ENCODE peak calls at places on chromosomes 4 and X, in nine cellular contexts. One of them, this sample, is unnamed. For H3K9me3 and H3K36me3, the result is how much of the 10 kb centered on the place peaks cover.

GRCh38 chr4:98682719-98683118 is 24.3 kb upstream of the TSPAN5 start:
- DNase-seq in tibial artery: no peak
- DNase-seq in left ventricle myocardium inferior: no peak
- DNase-seq in tibial nerve: no peak
- DNase-seq in pancreas: no peak
- DNase-seq in PC-3: peak
- DNase-seq in CD8-positive, alpha-beta T cell: no peak
- DNase-seq in fibroblast of lung: peak
- DNase-seq in lower lobe of right lung: no peak
- DNase-seq in this sample: no peak

GRCh38 chr4:152731997-152732396 is 47.5 kb downstream of the TIGD4 start:
- DNase-seq in CD8-positive, alpha-beta T cell: no peak
- DNase-seq in lower lobe of right lung: no peak
- DNase-seq in tibial nerve: no peak
- DNase-seq in tibial artery: no peak
- DNase-seq in left ventricle myocardium inferior: no peak
- DNase-seq in fibroblast of lung: no peak
- DNase-seq in pancreas: no peak
- DNase-seq in PC-3: no peak
- DNase-seq in this sample: no peak

GRCh38 chr4:57055873-57056272 is 54.3 kb downstream of the IGFBP7 start:
- DNase-seq in tibial artery: no peak
- DNase-seq in left ventricle myocardium inferior: peak
- DNase-seq in fibroblast of lung: no peak
- DNase-seq in tibial nerve: no peak
- DNase-seq in pancreas: no peak
- DNase-seq in lower lobe of right lung: no peak
- DNase-seq in PC-3: no peak
- DNase-seq in CD8-positive, alpha-beta T cell: no peak
- DNase-seq in this sample: no peak

GRCh38 chr4:51943221-51943620 is 76.9 kb downstream of the LRRC66 start:
- DNase-seq in lower lobe of right lung: no peak
- DNase-seq in pancreas: no peak
- DNase-seq in CD8-positive, alpha-beta T cell: no peak
- DNase-seq in fibroblast of lung: no peak
- DNase-seq in left ventricle myocardium inferior: no peak
- DNase-seq in tibial nerve: no peak
- DNase-seq in tibial artery: no peak
- DNase-seq in PC-3: peak
- DNase-seq in this sample: no peak

GRCh38 chrX:38376747-38377146 is 24.3 kb downstream of the OTC start:
- DNase-seq in tibial artery: no peak
- DNase-seq in lower lobe of right lung: no peak
- DNase-seq in tibial nerve: no peak
- DNase-seq in pancreas: no peak
- DNase-seq in left ventricle myocardium inferior: no peak
- DNase-seq in PC-3: no peak
- DNase-seq in CD8-positive, alpha-beta T cell: no peak
- DNase-seq in fibroblast of lung: no peak
- DNase-seq in this sample: no peak

GRCh38 chrX:132488819-132489255 is at the start of gene MBNL3:
- DNase-seq in PC-3: peak
- DNase-seq in fibroblast of lung: peak
- DNase-seq in lower lobe of right lung: peak
- DNase-seq in tibial artery: peak
- DNase-seq in pancreas: peak
- DNase-seq in left ventricle myocardium inferior: peak
- DNase-seq in tibial nerve: no peak
- DNase-seq in CD8-positive, alpha-beta T cell: peak
- DNase-seq in this sample: peak

GRCh38 chr4:82798168-82799005 is at the start of gene SCD5:
- DNase-seq in PC-3: peak
- DNase-seq in lower lobe of right lung: peak
- DNase-seq in tibial artery: peak
- DNase-seq in fibroblast of lung: peak
- DNase-seq in CD8-positive, alpha-beta T cell: peak
- DNase-seq in tibial nerve: peak
- DNase-seq in pancreas: peak
- DNase-seq in left ventricle myocardium inferior: peak
- DNase-seq in this sample: peak

GRCh38 chr4:113884655-113885054 is 94.8 kb downstream of the ARSJ start:
- DNase-seq in CD8-positive, alpha-beta T cell: no peak
- DNase-seq in fibroblast of lung: no peak
- DNase-seq in tibial nerve: no peak
- DNase-seq in lower lobe of right lung: no peak
- DNase-seq in tibial artery: no peak
- DNase-seq in pancreas: no peak
- DNase-seq in PC-3: no peak
- DNase-seq in left ventricle myocardium inferior: no peak
- DNase-seq in this sample: no peak

GRCh38 chr4:37561803-37562207 is 124.4 kb downstream of the RELL1 start:
- DNase-seq in lower lobe of right lung: no peak
- DNase-seq in fibroblast of lung: peak
- DNase-seq in PC-3: peak
- DNase-seq in tibial artery: no peak
- DNase-seq in pancreas: no peak
- DNase-seq in tibial nerve: no peak
- DNase-seq in CD8-positive, alpha-beta T cell: no peak
- DNase-seq in left ventricle myocardium inferior: no peak
- DNase-seq in this sample: no peak

GRCh38 chrX:153687121-153688039 is at the start of gene SLC6A8:
- DNase-seq in lower lobe of right lung: peak
- DNase-seq in left ventricle myocardium inferior: peak
- DNase-seq in PC-3: peak
- DNase-seq in tibial artery: peak
- DNase-seq in pancreas: peak
- DNase-seq in tibial nerve: peak
- DNase-seq in CD8-positive, alpha-beta T cell: peak
- DNase-seq in fibroblast of lung: peak
- DNase-seq in this sample: peak

GRCh38 chr4:168139336-168139735 is 47.0 kb downstream of the ANXA10 start:
- DNase-seq in tibial artery: no peak
- DNase-seq in PC-3: peak
- DNase-seq in pancreas: no peak
- DNase-seq in left ventricle myocardium inferior: no peak
- DNase-seq in tibial nerve: no peak
- DNase-seq in CD8-positive, alpha-beta T cell: no peak
- DNase-seq in fibroblast of lung: peak
- DNase-seq in lower lobe of right lung: no peak
- DNase-seq in this sample: no peak

GRCh38 chr4:162939086-162939485 is 227.6 kb downstream of the NAF1 start:
- DNase-seq in CD8-positive, alpha-beta T cell: no peak
- DNase-seq in tibial artery: no peak
- DNase-seq in lower lobe of right lung: no peak
- DNase-seq in tibial nerve: no peak
- DNase-seq in fibroblast of lung: no peak
- DNase-seq in left ventricle myocardium inferior: no peak
- DNase-seq in pancreas: no peak
- DNase-seq in PC-3: no peak
- DNase-seq in this sample: no peak

GRCh38 chr4:23945521-23946017 is 55.7 kb upstream of the PPARGC1A start:
- DNase-seq in lower lobe of right lung: peak
- DNase-seq in pancreas: no peak
- DNase-seq in tibial artery: peak
- DNase-seq in fibroblast of lung: peak
- DNase-seq in left ventricle myocardium inferior: no peak
- DNase-seq in tibial nerve: no peak
- DNase-seq in PC-3: peak
- DNase-seq in CD8-positive, alpha-beta T cell: no peak
- DNase-seq in this sample: no peak

GRCh38 chrX:54181196-54181953 is 1.7 kb downstream of the FAM120C start:
- DNase-seq in fibroblast of lung: peak
- DNase-seq in tibial artery: no peak
- DNase-seq in pancreas: no peak
- DNase-seq in tibial nerve: no peak
- DNase-seq in CD8-positive, alpha-beta T cell: no peak
- DNase-seq in lower lobe of right lung: no peak
- DNase-seq in PC-3: peak
- DNase-seq in left ventricle myocardium inferior: no peak
- DNase-seq in this sample: no peak

GRCh38 chr4:176635372-176636261 is 157.1 kb downstream of the VEGFC start:
- DNase-seq in lower lobe of right lung: no peak
- DNase-seq in PC-3: peak
- DNase-seq in fibroblast of lung: peak
- DNase-seq in pancreas: no peak
- DNase-seq in tibial artery: no peak
- DNase-seq in tibial nerve: no peak
- DNase-seq in left ventricle myocardium inferior: no peak
- DNase-seq in CD8-positive, alpha-beta T cell: no peak
- DNase-seq in this sample: no peak

DNA sequence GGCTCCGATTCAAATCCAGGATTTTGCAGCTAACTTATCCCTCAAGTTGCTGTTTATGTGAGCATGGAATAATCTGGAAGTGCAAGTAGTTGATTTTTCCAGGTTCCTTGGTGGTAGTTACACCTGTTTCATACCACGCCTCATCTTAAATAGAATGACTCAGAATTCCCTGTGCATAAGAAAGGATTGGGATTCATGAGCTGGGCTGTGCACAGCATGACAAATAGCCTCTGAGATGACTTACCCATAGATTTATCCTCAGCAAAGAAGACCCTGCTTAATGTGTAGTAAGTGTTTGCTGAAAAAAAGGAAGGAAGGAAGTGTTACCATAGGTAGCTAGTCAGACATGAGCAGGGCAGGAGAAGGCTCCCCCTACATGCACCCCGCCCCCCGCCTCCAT is 777.7 kb upstream of the ADGRL3 start:
- DNase-seq in PC-3: peak
- DNase-seq in left ventricle myocardium inferior: no peak
- DNase-seq in tibial nerve: no peak
- DNase-seq in lower lobe of right lung: no peak
- DNase-seq in fibroblast of lung: no peak
- DNase-seq in CD8-positive, alpha-beta T cell: no peak
- DNase-seq in pancreas: no peak
- DNase-seq in tibial artery: no peak
- DNase-seq in this sample: no peak
- H3K4me3 ChIP-seq in PC-3: no peak
- H3K4me3 ChIP-seq in left ventricle myocardium inferior: no peak
- H3K4me3 ChIP-seq in tibial nerve: no peak
- H3K4me3 ChIP-seq in lower lobe of right lung: no peak
- H3K4me3 ChIP-seq in fibroblast of lung: no peak
- H3K4me3 ChIP-seq in CD8-positive, alpha-beta T cell: no peak
- H3K4me3 ChIP-seq in pancreas: no peak
- H3K4me3 ChIP-seq in tibial artery: no peak
- H3K4me3 ChIP-seq in this sample: no peak

GRCh38 chr4:102847687-102848086 is 20.3 kb upstream of the UBE2D3 start:
- DNase-seq in CD8-positive, alpha-beta T cell: no peak
- DNase-seq in left ventricle myocardium inferior: no peak
- DNase-seq in PC-3: no peak
- DNase-seq in lower lobe of right lung: no peak
- DNase-seq in tibial nerve: no peak
- DNase-seq in pancreas: no peak
- DNase-seq in tibial artery: no peak
- DNase-seq in fibroblast of lung: no peak
- DNase-seq in this sample: no peak

GRCh38 chr4:102843273-102843672 is 15.9 kb upstream of the UBE2D3 start:
- DNase-seq in CD8-positive, alpha-beta T cell: no peak
- DNase-seq in tibial artery: no peak
- DNase-seq in PC-3: peak
- DNase-seq in fibroblast of lung: no peak
- DNase-seq in pancreas: no peak
- DNase-seq in left ventricle myocardium inferior: no peak
- DNase-seq in lower lobe of right lung: no peak
- DNase-seq in tibial nerve: no peak
- DNase-seq in this sample: no peak

GRCh38 chr4:102843938-102844337 is 16.6 kb upstream of the UBE2D3 start:
- DNase-seq in pancreas: no peak
- DNase-seq in left ventricle myocardium inferior: no peak
- DNase-seq in tibial artery: no peak
- DNase-seq in PC-3: no peak
- DNase-seq in CD8-positive, alpha-beta T cell: no peak
- DNase-seq in fibroblast of lung: no peak
- DNase-seq in lower lobe of right lung: no peak
- DNase-seq in tibial nerve: no peak
- DNase-seq in this sample: no peak

GRCh38 chr4:102836596-102836995 is 9.2 kb upstream of the UBE2D3 start:
- DNase-seq in left ventricle myocardium inferior: no peak
- DNase-seq in PC-3: peak
- DNase-seq in lower lobe of right lung: no peak
- DNase-seq in fibroblast of lung: no peak
- DNase-seq in tibial artery: no peak
- DNase-seq in tibial nerve: no peak
- DNase-seq in pancreas: no peak
- DNase-seq in CD8-positive, alpha-beta T cell: no peak
- DNase-seq in this sample: no peak

GRCh38 chr4:102842367-102842766 is 15.0 kb upstream of the UBE2D3 start:
- DNase-seq in CD8-positive, alpha-beta T cell: no peak
- DNase-seq in fibroblast of lung: no peak
- DNase-seq in tibial artery: no peak
- DNase-seq in tibial nerve: no peak
- DNase-seq in pancreas: no peak
- DNase-seq in PC-3: no peak
- DNase-seq in lower lobe of right lung: no peak
- DNase-seq in left ventricle myocardium inferior: no peak
- DNase-seq in this sample: no peak
- H3K9me3 ChIP-seq in CD8-positive, alpha-beta T cell: under half
- H3K9me3 ChIP-seq in fibroblast of lung: under half
- H3K9me3 ChIP-seq in tibial artery: under half
- H3K9me3 ChIP-seq in tibial nerve: under half
- H3K9me3 ChIP-seq in pancreas: under half
- H3K9me3 ChIP-seq in PC-3: under half
- H3K9me3 ChIP-seq in lower lobe of right lung: under half
- H3K9me3 ChIP-seq in left ventricle myocardium inferior: under half
- H3K9me3 ChIP-seq in this sample: under half

DNA sequence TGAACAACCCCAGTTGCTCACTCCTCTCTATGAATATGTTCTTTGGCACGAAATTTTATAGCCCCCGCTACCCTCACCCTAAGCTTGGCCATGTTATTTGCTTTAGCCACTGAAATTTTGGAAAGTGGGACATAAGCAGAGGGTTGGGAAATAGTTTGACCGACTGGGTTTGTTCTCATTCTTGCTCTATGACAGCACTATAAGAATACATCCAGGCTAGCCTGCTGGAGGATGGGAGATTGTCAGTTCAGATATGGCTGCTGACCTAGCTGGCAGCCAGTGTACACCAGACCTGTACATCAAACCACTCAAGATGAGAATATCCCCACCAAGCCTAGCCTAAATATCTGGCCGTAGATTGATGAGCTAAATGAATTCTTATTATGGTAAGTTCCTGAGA is 298.1 kb downstream of the PDGFC start:
- DNase-seq in pancreas: no peak
- DNase-seq in tibial nerve: no peak
- DNase-seq in lower lobe of right lung: no peak
- DNase-seq in tibial artery: no peak
- DNase-seq in CD8-positive, alpha-beta T cell: no peak
- DNase-seq in fibroblast of lung: peak
- DNase-seq in left ventricle myocardium inferior: no peak
- DNase-seq in PC-3: peak
- DNase-seq in this sample: no peak
- H3K36me3 ChIP-seq in pancreas: under half
- H3K36me3 ChIP-seq in tibial nerve: under half
- H3K36me3 ChIP-seq in lower lobe of right lung: under half
- H3K36me3 ChIP-seq in tibial artery: under half
- H3K36me3 ChIP-seq in CD8-positive, alpha-beta T cell: under half
- H3K36me3 ChIP-seq in fibroblast of lung: under half
- H3K36me3 ChIP-seq in left ventricle myocardium inferior: under half
- H3K36me3 ChIP-seq in PC-3: under half
- H3K36me3 ChIP-seq in this sample: under half

DNA sequence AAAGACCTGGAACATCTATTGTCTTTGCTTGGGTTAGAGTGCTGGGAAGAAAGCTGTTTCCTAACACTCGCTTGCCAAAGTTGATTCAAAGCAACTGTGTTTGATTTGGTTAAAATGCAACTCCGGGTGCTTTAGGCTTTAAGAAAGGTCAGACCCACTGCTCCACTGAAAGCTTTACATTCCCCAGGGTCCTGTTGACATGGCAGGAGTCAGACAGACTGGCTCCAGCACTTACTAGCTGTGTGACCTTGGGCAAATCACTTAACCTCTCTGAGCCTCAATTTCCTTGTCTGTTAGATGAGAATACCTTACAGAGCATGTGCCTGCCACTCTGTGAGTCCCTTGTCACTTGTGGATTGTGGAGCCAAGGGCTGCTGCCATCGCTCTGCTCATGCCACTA is 39.0 kb downstream of the DGKK start:
- DNase-seq in PC-3: no peak
- DNase-seq in lower lobe of right lung: no peak
- DNase-seq in CD8-positive, alpha-beta T cell: no peak
- DNase-seq in tibial artery: no peak
- DNase-seq in pancreas: no peak
- DNase-seq in fibroblast of lung: no peak
- DNase-seq in left ventricle myocardium inferior: no peak
- DNase-seq in tibial nerve: no peak
- DNase-seq in this sample: no peak
- H3K4me3 ChIP-seq in PC-3: no peak
- H3K4me3 ChIP-seq in lower lobe of right lung: no peak
- H3K4me3 ChIP-seq in CD8-positive, alpha-beta T cell: no peak
- H3K4me3 ChIP-seq in tibial artery: no peak
- H3K4me3 ChIP-seq in pancreas: no peak
- H3K4me3 ChIP-seq in fibroblast of lung: no peak
- H3K4me3 ChIP-seq in left ventricle myocardium inferior: no peak
- H3K4me3 ChIP-seq in tibial nerve: no peak
- H3K4me3 ChIP-seq in this sample: no peak